ENCODE peak calls at places on chromosomes 5 and 9, in four cellular contexts. One of them, this sample, is unnamed.

GRCh38 chr9:113649054-113649453 is 185.5 kb downstream of the RGS3 start:
- DNase-seq in activated gamma-delta T cell treated with Interleukin-2 at 50 U/mL for 16 hours: no peak
- DNase-seq in AG04450: no peak
- DNase-seq in mucosa of gallbladder: peak; percentile 50
- DNase-seq in this sample: no peak

GRCh38 chr9:95966303-95966702 is 90.8 kb downstream of the ERCC6L2 start:
- DNase-seq in activated gamma-delta T cell treated with Interleukin-2 at 50 U/mL for 16 hours: no peak
- DNase-seq in AG04450: no peak
- DNase-seq in mucosa of gallbladder: no peak
- DNase-seq in this sample: no peak

GRCh38 chr9:110370316-110370715 is 32.7 kb upstream of the TXNDC8 start:
- DNase-seq in activated gamma-delta T cell treated with Interleukin-2 at 50 U/mL for 16 hours: no peak
- DNase-seq in AG04450: no peak
- DNase-seq in mucosa of gallbladder: no peak
- DNase-seq in this sample: no peak

GRCh38 chr9:34651876-34652602 is at the start of gene IL11RA:
- DNase-seq in activated gamma-delta T cell treated with Interleukin-2 at 50 U/mL for 16 hours: no peak
- DNase-seq in AG04450: no peak
- DNase-seq in mucosa of gallbladder: peak; percentile 73
- DNase-seq in this sample: no peak

GRCh38 chr5:96753848-96754247 is 53.9 kb downstream of the ERAP1 start:
- DNase-seq in activated gamma-delta T cell treated with Interleukin-2 at 50 U/mL for 16 hours: no peak
- DNase-seq in AG04450: no peak
- DNase-seq in mucosa of gallbladder: no peak
- DNase-seq in this sample: no peak

GRCh38 chr5:111563041-111563822 is 50.9 kb upstream of the STARD4 start:
- DNase-seq in activated gamma-delta T cell treated with Interleukin-2 at 50 U/mL for 16 hours: no peak
- DNase-seq in AG04450: peak; percentile 51
- DNase-seq in mucosa of gallbladder: peak; percentile 41
- DNase-seq in this sample: no peak

GRCh38 chr5:170105643-170106611 is at the start of gene FOXI1:
- DNase-seq in activated gamma-delta T cell treated with Interleukin-2 at 50 U/mL for 16 hours: no peak
- DNase-seq in AG04450: no peak
- DNase-seq in mucosa of gallbladder: no peak
- DNase-seq in this sample: no peak

GRCh38 chr5:115209279-115209678 is 39.6 kb upstream of the TRIM36 start:
- DNase-seq in activated gamma-delta T cell treated with Interleukin-2 at 50 U/mL for 16 hours: no peak
- DNase-seq in AG04450: no peak
- DNase-seq in mucosa of gallbladder: peak; percentile 21
- DNase-seq in this sample: peak; percentile 21

GRCh38 chr5:74892921-74893320 is 26.7 kb upstream of the FAM169A start:
- DNase-seq in activated gamma-delta T cell treated with Interleukin-2 at 50 U/mL for 16 hours: no peak
- DNase-seq in AG04450: no peak
- DNase-seq in mucosa of gallbladder: no peak
- DNase-seq in this sample: no peak

GRCh38 chr9:95174038-95174437 is 143.5 kb downstream of the FANCC start:
- DNase-seq in activated gamma-delta T cell treated with Interleukin-2 at 50 U/mL for 16 hours: no peak
- DNase-seq in AG04450: no peak
- DNase-seq in mucosa of gallbladder: no peak
- DNase-seq in this sample: no peak